ENCODE peak calls at places on chromosomes 12 and 14, in six cellular contexts. One of them, this sample, is unnamed.

GRCh38 chr12:68317047-68317667 is 15.0 kb downstream of the MDM1 start:
- DNase-seq in colonic mucosa: peak; percentile 37
- DNase-seq in neuronal stem cell: no peak
- DNase-seq in heart left ventricle: peak; percentile 31
- DNase-seq in adrenal gland: peak; percentile 21
- DNase-seq in esophagus muscularis mucosa: no peak
- DNase-seq in this sample: no peak

GRCh38 chr14:105491366-105492006 is 440 bp downstream of the TEDC1 start:
- DNase-seq in colonic mucosa: peak; percentile 93
- DNase-seq in neuronal stem cell: no peak
- DNase-seq in heart left ventricle: peak; percentile 67
- DNase-seq in adrenal gland: peak; percentile 59
- DNase-seq in esophagus muscularis mucosa: no peak
- DNase-seq in this sample: no peak

GRCh38 chr12:105409881-105410471 is 79.5 kb downstream of the C12orf75 start:
- DNase-seq in colonic mucosa: peak; percentile 31
- DNase-seq in neuronal stem cell: no peak
- DNase-seq in heart left ventricle: peak; percentile 67
- DNase-seq in adrenal gland: peak; percentile 21
- DNase-seq in esophagus muscularis mucosa: no peak
- DNase-seq in this sample: no peak

GRCh38 chr12:26651566-26652188 is 181.3 kb downstream of the ITPR2 start:
- DNase-seq in colonic mucosa: peak; percentile 62
- DNase-seq in neuronal stem cell: peak; percentile 56
- DNase-seq in heart left ventricle: peak; percentile 39
- DNase-seq in adrenal gland: peak; percentile 37
- DNase-seq in esophagus muscularis mucosa: no peak
- DNase-seq in this sample: peak; percentile 70

GRCh38 chr12:6980740-6981139 is 10.0 kb downstream of the EMG1 start:
- DNase-seq in colonic mucosa: no peak
- DNase-seq in neuronal stem cell: no peak
- DNase-seq in heart left ventricle: no peak
- DNase-seq in adrenal gland: peak; percentile 60
- DNase-seq in esophagus muscularis mucosa: no peak
- DNase-seq in this sample: no peak

GRCh38 chr12:107372229-107372658 is 278.9 kb upstream of the CRY1 start:
- DNase-seq in colonic mucosa: no peak
- DNase-seq in neuronal stem cell: no peak
- DNase-seq in heart left ventricle: no peak
- DNase-seq in adrenal gland: no peak
- DNase-seq in esophagus muscularis mucosa: no peak
- DNase-seq in this sample: no peak

GRCh38 chr12:69927145-69927544 is 102.1 kb downstream of the MYRFL start:
- DNase-seq in colonic mucosa: no peak
- DNase-seq in neuronal stem cell: no peak
- DNase-seq in heart left ventricle: no peak
- DNase-seq in adrenal gland: no peak
- DNase-seq in esophagus muscularis mucosa: no peak
- DNase-seq in this sample: no peak

GRCh38 chr12:113050808-113051207 is 5.7 kb upstream of the DTX1 start:
- DNase-seq in colonic mucosa: no peak
- DNase-seq in neuronal stem cell: no peak
- DNase-seq in heart left ventricle: no peak
- DNase-seq in adrenal gland: no peak
- DNase-seq in esophagus muscularis mucosa: no peak
- DNase-seq in this sample: no peak

GRCh38 chr14:105475269-105475915 is 771 bp downstream of the CRIP2 start:
- DNase-seq in colonic mucosa: no peak
- DNase-seq in neuronal stem cell: no peak
- DNase-seq in heart left ventricle: peak; percentile 72
- DNase-seq in adrenal gland: no peak
- DNase-seq in esophagus muscularis mucosa: no peak
- DNase-seq in this sample: no peak

GRCh38 chr12:113051759-113052158 is 4.8 kb upstream of the DTX1 start:
- DNase-seq in colonic mucosa: no peak
- DNase-seq in neuronal stem cell: no peak
- DNase-seq in heart left ventricle: no peak
- DNase-seq in adrenal gland: no peak
- DNase-seq in esophagus muscularis mucosa: no peak
- DNase-seq in this sample: no peak

GRCh38 chr12:118332511-118332910 is 40.2 kb downstream of the TAOK3 start:
- DNase-seq in colonic mucosa: no peak
- DNase-seq in neuronal stem cell: no peak
- DNase-seq in heart left ventricle: no peak
- DNase-seq in adrenal gland: no peak
- DNase-seq in esophagus muscularis mucosa: no peak
- DNase-seq in this sample: no peak

GRCh38 chr12:92424338-92424737 is 278.5 kb upstream of the PLEKHG7 start:
- DNase-seq in colonic mucosa: no peak
- DNase-seq in neuronal stem cell: no peak
- DNase-seq in heart left ventricle: no peak
- DNase-seq in adrenal gland: no peak
- DNase-seq in esophagus muscularis mucosa: no peak
- DNase-seq in this sample: peak; percentile 29

GRCh38 chr12:15797818-15798217 is 8.6 kb upstream of the EPS8 start:
- DNase-seq in colonic mucosa: no peak
- DNase-seq in neuronal stem cell: no peak
- DNase-seq in heart left ventricle: no peak
- DNase-seq in adrenal gland: no peak
- DNase-seq in esophagus muscularis mucosa: no peak
- DNase-seq in this sample: no peak

GRCh38 chr14:41609704-41610183 is 3.1 kb downstream of the LRFN5 start:
- DNase-seq in colonic mucosa: peak; percentile 21
- DNase-seq in neuronal stem cell: peak; percentile 62
- DNase-seq in heart left ventricle: peak; percentile 40
- DNase-seq in adrenal gland: peak; percentile 83
- DNase-seq in esophagus muscularis mucosa: no peak
- DNase-seq in this sample: no peak

GRCh38 chr12:90712671-90713070 is 242.3 kb downstream of the CCER1 start:
- DNase-seq in colonic mucosa: no peak
- DNase-seq in neuronal stem cell: no peak
- DNase-seq in heart left ventricle: no peak
- DNase-seq in adrenal gland: no peak
- DNase-seq in esophagus muscularis mucosa: no peak
- DNase-seq in this sample: no peak

GRCh38 chr14:22561661-22562579 is 27.1 kb downstream of the DAD1 start:
- DNase-seq in colonic mucosa: no peak
- DNase-seq in neuronal stem cell: no peak
- DNase-seq in heart left ventricle: no peak
- DNase-seq in adrenal gland: no peak
- DNase-seq in esophagus muscularis mucosa: no peak
- DNase-seq in this sample: no peak

GRCh38 chr14:80772504-80772903 is 169.0 kb downstream of the CEP128 start:
- DNase-seq in colonic mucosa: no peak
- DNase-seq in neuronal stem cell: no peak
- DNase-seq in heart left ventricle: no peak
- DNase-seq in adrenal gland: no peak
- DNase-seq in esophagus muscularis mucosa: no peak
- DNase-seq in this sample: no peak

GRCh38 chr12:1801285-1801975 is 18.9 kb upstream of the LRTM2 start:
- DNase-seq in colonic mucosa: no peak
- DNase-seq in neuronal stem cell: no peak
- DNase-seq in heart left ventricle: peak; percentile 9
- DNase-seq in adrenal gland: peak; percentile 67
- DNase-seq in esophagus muscularis mucosa: no peak
- DNase-seq in this sample: no peak

GRCh38 chr14:88231626-88232025 is 91.4 kb downstream of the KCNK10 start:
- DNase-seq in colonic mucosa: no peak
- DNase-seq in neuronal stem cell: no peak
- DNase-seq in heart left ventricle: no peak
- DNase-seq in adrenal gland: no peak
- DNase-seq in esophagus muscularis mucosa: no peak
- DNase-seq in this sample: no peak

GRCh38 chr14:88228519-88229236 is 94.4 kb downstream of the KCNK10 start:
- DNase-seq in colonic mucosa: no peak
- DNase-seq in neuronal stem cell: no peak
- DNase-seq in heart left ventricle: no peak
- DNase-seq in adrenal gland: no peak
- DNase-seq in esophagus muscularis mucosa: no peak
- DNase-seq in this sample: no peak

GRCh38 chr14:88232783-88233182 is 90.3 kb downstream of the KCNK10 start:
- DNase-seq in colonic mucosa: no peak
- DNase-seq in neuronal stem cell: no peak
- DNase-seq in heart left ventricle: no peak
- DNase-seq in adrenal gland: no peak
- DNase-seq in esophagus muscularis mucosa: no peak
- DNase-seq in this sample: no peak

GRCh38 chr14:88227693-88228092 is 95.4 kb downstream of the KCNK10 start:
- DNase-seq in colonic mucosa: no peak
- DNase-seq in neuronal stem cell: no peak
- DNase-seq in heart left ventricle: no peak
- DNase-seq in adrenal gland: no peak
- DNase-seq in esophagus muscularis mucosa: no peak
- DNase-seq in this sample: no peak

GRCh38 chr14:88229428-88229827 is 93.6 kb downstream of the KCNK10 start:
- DNase-seq in colonic mucosa: no peak
- DNase-seq in neuronal stem cell: no peak
- DNase-seq in heart left ventricle: no peak
- DNase-seq in adrenal gland: no peak
- DNase-seq in esophagus muscularis mucosa: no peak
- DNase-seq in this sample: no peak
- H3K4me1 ChIP-seq in colonic mucosa: no peaks in the 10 kb centered on the region
- H3K4me1 ChIP-seq in neuronal stem cell: peaks cover 18% of the 10 kb centered on the region
- H3K4me1 ChIP-seq in heart left ventricle: no peaks in the 10 kb centered on the region
- H3K4me1 ChIP-seq in adrenal gland: no peaks in the 10 kb centered on the region
- H3K4me1 ChIP-seq in esophagus muscularis mucosa: no peaks in the 10 kb centered on the region
- H3K4me1 ChIP-seq in this sample: no peaks in the 10 kb centered on the region

GRCh38 chr12:93569301-93569655 is 3.2 kb upstream of the SOCS2 start:
- DNase-seq in colonic mucosa: no peak
- DNase-seq in neuronal stem cell: no peak
- DNase-seq in heart left ventricle: no peak
- DNase-seq in adrenal gland: no peak
- DNase-seq in esophagus muscularis mucosa: no peak
- DNase-seq in this sample: no peak
- H3K27ac ChIP-seq in colonic mucosa: peak overlapping the region; percentile 93
- H3K27ac ChIP-seq in neuronal stem cell: no peak overlapping the region
- H3K27ac ChIP-seq in heart left ventricle: no peak overlapping the region
- H3K27ac ChIP-seq in adrenal gland: peak overlapping the region; percentile 97
- H3K27ac ChIP-seq in esophagus muscularis mucosa: no peak overlapping the region
- H3K27ac ChIP-seq in this sample: no peak overlapping the region

GRCh38 chr14:99251721-99252120 is 20.3 kb downstream of the BCL11B start:
- DNase-seq in colonic mucosa: no peak
- DNase-seq in neuronal stem cell: no peak
- DNase-seq in heart left ventricle: no peak
- DNase-seq in adrenal gland: no peak
- DNase-seq in esophagus muscularis mucosa: no peak
- DNase-seq in this sample: no peak
- H3K4me1 ChIP-seq in colonic mucosa: no peaks in the 10 kb centered on the region
- H3K4me1 ChIP-seq in neuronal stem cell: no peaks in the 10 kb centered on the region
- H3K4me1 ChIP-seq in heart left ventricle: no peaks in the 10 kb centered on the region
- H3K4me1 ChIP-seq in adrenal gland: no peaks in the 10 kb centered on the region
- H3K4me1 ChIP-seq in esophagus muscularis mucosa: peaks cover 6% of the 10 kb centered on the region
- H3K4me1 ChIP-seq in this sample: peaks cover 9% of the 10 kb centered on the region

DNA sequence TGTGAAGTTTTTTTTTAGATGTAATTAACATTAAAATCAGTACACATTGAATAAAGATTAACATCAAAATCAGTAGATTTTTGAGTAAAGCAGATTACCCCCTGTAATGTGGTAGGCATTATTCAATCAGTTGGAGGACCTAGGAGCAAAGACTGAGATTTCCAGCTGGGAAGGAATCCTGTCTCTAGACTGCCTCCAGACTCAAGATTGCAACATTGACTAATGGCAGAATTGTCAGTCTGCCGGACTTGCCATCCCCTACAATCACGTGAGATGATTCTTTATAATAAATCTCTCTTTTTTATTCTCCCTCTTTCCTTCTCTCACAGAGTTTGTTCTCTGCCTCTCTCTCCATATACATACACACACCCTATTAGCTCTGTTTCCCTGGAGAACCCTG is 51.4 kb upstream of the SLC6A15 start:
- DNase-seq in colonic mucosa: no peak
- DNase-seq in neuronal stem cell: no peak
- DNase-seq in heart left ventricle: no peak
- DNase-seq in adrenal gland: no peak
- DNase-seq in esophagus muscularis mucosa: no peak
- DNase-seq in this sample: no peak
- H3K27ac ChIP-seq in colonic mucosa: no peak overlapping the region
- H3K27ac ChIP-seq in neuronal stem cell: no peak overlapping the region
- H3K27ac ChIP-seq in heart left ventricle: no peak overlapping the region
- H3K27ac ChIP-seq in adrenal gland: no peak overlapping the region
- H3K27ac ChIP-seq in esophagus muscularis mucosa: no peak overlapping the region
- H3K27ac ChIP-seq in this sample: no peak overlapping the region

GRCh38 chr12:13561923-13562322 is 365.4 kb downstream of the EMP1 start:
- DNase-seq in colonic mucosa: no peak
- DNase-seq in neuronal stem cell: no peak
- DNase-seq in heart left ventricle: no peak
- DNase-seq in adrenal gland: no peak
- DNase-seq in esophagus muscularis mucosa: no peak
- DNase-seq in this sample: no peak

GRCh38 chr12:13562915-13563742 is 366.6 kb downstream of the EMP1 start:
- DNase-seq in colonic mucosa: no peak
- DNase-seq in neuronal stem cell: no peak
- DNase-seq in heart left ventricle: no peak
- DNase-seq in adrenal gland: no peak
- DNase-seq in esophagus muscularis mucosa: no peak
- DNase-seq in this sample: no peak

GRCh38 chr12:13564266-13564810 is 367.8 kb downstream of the EMP1 start:
- DNase-seq in colonic mucosa: no peak
- DNase-seq in neuronal stem cell: no peak
- DNase-seq in heart left ventricle: no peak
- DNase-seq in adrenal gland: no peak
- DNase-seq in esophagus muscularis mucosa: no peak
- DNase-seq in this sample: no peak

GRCh38 chr12:13566286-13566685 is 369.8 kb downstream of the EMP1 start:
- DNase-seq in colonic mucosa: no peak
- DNase-seq in neuronal stem cell: no peak
- DNase-seq in heart left ventricle: no peak
- DNase-seq in adrenal gland: no peak
- DNase-seq in esophagus muscularis mucosa: no peak
- DNase-seq in this sample: no peak

GRCh38 chr12:13563743-13564125 is 367.2 kb downstream of the EMP1 start:
- DNase-seq in colonic mucosa: no peak
- DNase-seq in neuronal stem cell: no peak
- DNase-seq in heart left ventricle: no peak
- DNase-seq in adrenal gland: no peak
- DNase-seq in esophagus muscularis mucosa: no peak
- DNase-seq in this sample: no peak
- H3K4me1 ChIP-seq in colonic mucosa: no peaks in the 10 kb centered on the region
- H3K4me1 ChIP-seq in neuronal stem cell: no peaks in the 10 kb centered on the region
- H3K4me1 ChIP-seq in heart left ventricle: no peaks in the 10 kb centered on the region
- H3K4me1 ChIP-seq in adrenal gland: no peaks in the 10 kb centered on the region
- H3K4me1 ChIP-seq in esophagus muscularis mucosa: no peaks in the 10 kb centered on the region
- H3K4me1 ChIP-seq in this sample: no peaks in the 10 kb centered on the region

DNA sequence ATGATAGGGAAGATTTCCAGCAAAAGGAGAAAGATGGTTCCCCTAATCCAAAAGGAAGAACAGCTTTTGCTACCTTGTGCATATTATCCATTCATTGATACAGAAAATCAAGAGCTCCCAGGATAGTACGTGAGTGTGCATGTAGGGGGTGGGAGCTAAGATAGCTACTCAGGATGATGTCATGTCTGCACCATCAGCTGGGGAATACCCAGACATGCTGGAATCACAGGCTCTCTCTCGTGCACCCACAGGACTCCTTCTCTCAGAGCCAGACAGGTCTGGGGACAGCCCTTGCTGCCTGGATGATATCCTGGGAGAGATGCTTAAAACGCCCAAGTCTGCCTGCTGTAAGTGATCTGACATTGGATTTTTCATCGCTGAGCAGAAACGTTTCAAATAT is 38.9 kb downstream of the FOXN3 start:
- DNase-seq in colonic mucosa: no peak
- DNase-seq in neuronal stem cell: no peak
- DNase-seq in heart left ventricle: no peak
- DNase-seq in adrenal gland: peak; percentile 64
- DNase-seq in esophagus muscularis mucosa: no peak
- DNase-seq in this sample: no peak
- H3K27ac ChIP-seq in colonic mucosa: no peak overlapping the region
- H3K27ac ChIP-seq in neuronal stem cell: no peak overlapping the region
- H3K27ac ChIP-seq in heart left ventricle: no peak overlapping the region
- H3K27ac ChIP-seq in adrenal gland: peak overlapping the region; percentile 69
- H3K27ac ChIP-seq in esophagus muscularis mucosa: no peak overlapping the region
- H3K27ac ChIP-seq in this sample: no peak overlapping the region

This sample was measured in iPS DF 6.9.